ENCODE peak calls at places on chromosomes 11 and 22, in five cellular contexts. One of them, this sample, is unnamed.

GRCh38 chr11:45802531-45803317 is 2.2 kb upstream of the SLC35C1 start:
- DNase-seq in H1: no peak
- DNase-seq in K562: no peak
- DNase-seq in HepG2: no peak
- DNase-seq in GM12878: no peak
- DNase-seq in this sample: no peak

GRCh38 chr11:22669368-22669767 is 3.0 kb downstream of the GAS2 start:
- DNase-seq in H1: no peak
- DNase-seq in K562: no peak
- DNase-seq in HepG2: no peak
- DNase-seq in GM12878: no peak
- DNase-seq in this sample: no peak

GRCh38 chr11:36296925-36297604 is 977 bp downstream of the PRR5L start:
- DNase-seq in H1: no peak
- DNase-seq in K562: no peak
- DNase-seq in HepG2: no peak
- DNase-seq in GM12878: no peak
- DNase-seq in this sample: no peak

GRCh38 chr11:1504164-1504563 is 17.6 kb upstream of the MOB2 start:
- DNase-seq in H1: no peak
- DNase-seq in K562: no peak
- DNase-seq in HepG2: no peak
- DNase-seq in GM12878: no peak
- DNase-seq in this sample: no peak

GRCh38 chr11:111310088-111310487 is 11.7 kb downstream of the POU2AF3 start:
- DNase-seq in H1: no peak
- DNase-seq in K562: no peak
- DNase-seq in HepG2: no peak
- DNase-seq in GM12878: no peak
- DNase-seq in this sample: no peak

GRCh38 chr22:29691636-29692326 is 28.0 kb upstream of the CABP7 start:
- DNase-seq in H1: no peak
- DNase-seq in K562: peak
- DNase-seq in HepG2: no peak
- DNase-seq in GM12878: no peak
- DNase-seq in this sample: no peak

GRCh38 chr22:28222976-28223375 is 303.9 kb upstream of the PITPNB start:
- DNase-seq in H1: no peak
- DNase-seq in K562: no peak
- DNase-seq in HepG2: no peak
- DNase-seq in GM12878: no peak
- DNase-seq in this sample: peak

GRCh38 chr11:17598700-17599459 is 51.8 kb downstream of the OTOG start:
- DNase-seq in H1: peak
- DNase-seq in K562: peak
- DNase-seq in HepG2: peak
- DNase-seq in GM12878: peak
- DNase-seq in this sample: peak

GRCh38 chr22:24410110-24410856 is 17.1 kb upstream of the ADORA2A start:
- DNase-seq in H1: no peak
- DNase-seq in K562: no peak
- DNase-seq in HepG2: no peak
- DNase-seq in GM12878: no peak
- DNase-seq in this sample: peak

GRCh38 chr22:50323900-50324299 is 2.9 kb downstream of the DENND6B start:
- DNase-seq in H1: no peak
- DNase-seq in K562: no peak
- DNase-seq in HepG2: no peak
- DNase-seq in GM12878: no peak
- DNase-seq in this sample: no peak

GRCh38 chr11:108466405-108466804 is 924 bp downstream of the C11orf65 start:
- DNase-seq in H1: no peak
- DNase-seq in K562: peak
- DNase-seq in HepG2: no peak
- DNase-seq in GM12878: no peak
- DNase-seq in this sample: no peak

GRCh38 chr11:859394-860131 is 16.9 kb downstream of the TSPAN4 start:
- DNase-seq in H1: no peak
- DNase-seq in K562: peak
- DNase-seq in HepG2: no peak
- DNase-seq in GM12878: no peak
- DNase-seq in this sample: peak

GRCh38 chr11:61087426-61088119 is 14.7 kb upstream of the CD5 start:
- DNase-seq in H1: no peak
- DNase-seq in K562: no peak
- DNase-seq in HepG2: no peak
- DNase-seq in GM12878: no peak
- DNase-seq in this sample: no peak

GRCh38 chr11:86638673-86639072 is 33.7 kb downstream of the ME3 start:
- DNase-seq in H1: no peak
- DNase-seq in K562: no peak
- DNase-seq in HepG2: no peak
- DNase-seq in GM12878: no peak
- DNase-seq in this sample: no peak

GRCh38 chr11:6572215-6572614 is 31.2 kb downstream of the RRP8 start:
- DNase-seq in H1: no peak
- DNase-seq in K562: no peak
- DNase-seq in HepG2: no peak
- DNase-seq in GM12878: no peak
- DNase-seq in this sample: no peak

GRCh38 chr11:76653674-76654309 is 16.8 kb downstream of the LRRC32 start:
- DNase-seq in H1: no peak
- DNase-seq in K562: no peak
- DNase-seq in HepG2: no peak
- DNase-seq in GM12878: no peak
- DNase-seq in this sample: no peak

GRCh38 chr11:94934836-94935235 is 38.5 kb downstream of the CWC15 start:
- DNase-seq in H1: no peak
- DNase-seq in K562: no peak
- DNase-seq in HepG2: no peak
- DNase-seq in GM12878: no peak
- DNase-seq in this sample: no peak

GRCh38 chr11:28606930-28607329 is 498.7 kb downstream of the METTL15 start:
- DNase-seq in H1: no peak
- DNase-seq in K562: no peak
- DNase-seq in HepG2: no peak
- DNase-seq in GM12878: no peak
- DNase-seq in this sample: no peak

GRCh38 chr22:23215294-23216204 is 35.2 kb downstream of the BCR start:
- DNase-seq in H1: no peak
- DNase-seq in K562: no peak
- DNase-seq in HepG2: no peak
- DNase-seq in GM12878: no peak
- DNase-seq in this sample: no peak

GRCh38 chr11:123272565-123272964 is 77.5 kb upstream of the CLMP start:
- DNase-seq in H1: no peak
- DNase-seq in K562: no peak
- DNase-seq in HepG2: no peak
- DNase-seq in GM12878: no peak
- DNase-seq in this sample: no peak

GRCh38 chr11:2304156-2305139 is 2.6 kb downstream of the TSPAN32 start:
- DNase-seq in H1: peak
- DNase-seq in K562: no peak
- DNase-seq in HepG2: no peak
- DNase-seq in GM12878: no peak
- DNase-seq in this sample: peak

GRCh38 chr22:50048836-50049235 is 9.3 kb downstream of the TTLL8 start:
- DNase-seq in H1: no peak
- DNase-seq in K562: no peak
- DNase-seq in HepG2: no peak
- DNase-seq in GM12878: no peak
- DNase-seq in this sample: no peak

GRCh38 chr11:41926339-41926738 is 466.9 kb upstream of the LRRC4C start:
- DNase-seq in H1: no peak
- DNase-seq in K562: no peak
- DNase-seq in HepG2: no peak
- DNase-seq in GM12878: no peak
- DNase-seq in this sample: no peak

GRCh38 chr11:122138759-122139594 is 23.0 kb upstream of the BLID start:
- DNase-seq in H1: no peak
- DNase-seq in K562: no peak
- DNase-seq in HepG2: no peak
- DNase-seq in GM12878: no peak
- DNase-seq in this sample: no peak

GRCh38 chr22:31271485-31271884 is 20.8 kb downstream of the PIK3IP1 start:
- DNase-seq in H1: no peak
- DNase-seq in K562: no peak
- DNase-seq in HepG2: peak
- DNase-seq in GM12878: no peak
- DNase-seq in this sample: no peak

GRCh38 chr22:50505776-50506610 is 1.5 kb downstream of the LMF2 start:
- DNase-seq in H1: no peak
- DNase-seq in K562: no peak
- DNase-seq in HepG2: no peak
- DNase-seq in GM12878: no peak
- DNase-seq in this sample: no peak

GRCh38 chr11:2380807-2381350 is 3.8 kb downstream of the CD81 start:
- DNase-seq in H1: no peak
- DNase-seq in K562: no peak
- DNase-seq in HepG2: no peak
- DNase-seq in GM12878: peak
- DNase-seq in this sample: no peak

GRCh38 chr22:32996702-32997101 is 61.5 kb downstream of the SYN3 start:
- DNase-seq in H1: peak
- DNase-seq in K562: no peak
- DNase-seq in HepG2: no peak
- DNase-seq in GM12878: no peak
- DNase-seq in this sample: no peak

GRCh38 chr11:67356867-67357561 is 3.7 kb upstream of the POLD4 start:
- DNase-seq in H1: peak
- DNase-seq in K562: peak
- DNase-seq in HepG2: peak
- DNase-seq in GM12878: no peak
- DNase-seq in this sample: peak

GRCh38 chr22:49863936-49864335 is 10.3 kb downstream of the ZBED4 start:
- DNase-seq in H1: no peak
- DNase-seq in K562: no peak
- DNase-seq in HepG2: no peak
- DNase-seq in GM12878: no peak
- DNase-seq in this sample: no peak

GRCh38 chr11:47060807-47061206 is 115.9 kb downstream of the ARFGAP2 start:
- DNase-seq in H1: no peak
- DNase-seq in K562: peak
- DNase-seq in HepG2: no peak
- DNase-seq in GM12878: no peak
- DNase-seq in this sample: no peak

GRCh38 chr11:35541621-35542375 is 16.4 kb upstream of the PAMR1 start:
- DNase-seq in H1: no peak
- DNase-seq in K562: no peak
- DNase-seq in HepG2: no peak
- DNase-seq in GM12878: no peak
- DNase-seq in this sample: no peak

GRCh38 chr22:22410121-22410520 is 98.4 kb downstream of the ZNF280B start:
- DNase-seq in H1: no peak
- DNase-seq in K562: no peak
- DNase-seq in HepG2: no peak
- DNase-seq in GM12878: no peak
- DNase-seq in this sample: no peak

GRCh38 chr11:82874646-82875523 is 25.3 kb downstream of the PRCP start:
- DNase-seq in H1: no peak
- DNase-seq in K562: no peak
- DNase-seq in HepG2: no peak
- DNase-seq in GM12878: no peak
- DNase-seq in this sample: no peak

GRCh38 chr11:70205049-70205725 is 2.1 kb downstream of the FADD start:
- DNase-seq in H1: no peak
- DNase-seq in K562: no peak
- DNase-seq in HepG2: no peak
- DNase-seq in GM12878: no peak
- DNase-seq in this sample: no peak

GRCh38 chr11:2529173-2529572 is 84.4 kb downstream of the KCNQ1 start:
- DNase-seq in H1: no peak
- DNase-seq in K562: no peak
- DNase-seq in HepG2: no peak
- DNase-seq in GM12878: no peak
- DNase-seq in this sample: no peak

GRCh38 chr11:119473901-119474681 is 51.1 kb upstream of the THY1 start:
- DNase-seq in H1: peak
- DNase-seq in K562: no peak
- DNase-seq in HepG2: no peak
- DNase-seq in GM12878: no peak
- DNase-seq in this sample: no peak

GRCh38 chr11:79864882-79865281 is 424.1 kb upstream of the TENM4 start:
- DNase-seq in H1: no peak
- DNase-seq in K562: no peak
- DNase-seq in HepG2: no peak
- DNase-seq in GM12878: no peak
- DNase-seq in this sample: no peak

GRCh38 chr11:105268404-105269062 is 129.0 kb upstream of the CARD18 start:
- DNase-seq in H1: no peak
- DNase-seq in K562: no peak
- DNase-seq in HepG2: no peak
- DNase-seq in GM12878: no peak
- DNase-seq in this sample: no peak
- TF ChIP-seq EP300 in H1: no peak
- TF ChIP-seq EP300 in K562: no peak
- TF ChIP-seq EP300 in HepG2: no peak
- TF ChIP-seq EP300 in GM12878: no peak
- TF ChIP-seq EP300 in this sample: no peak

DNA sequence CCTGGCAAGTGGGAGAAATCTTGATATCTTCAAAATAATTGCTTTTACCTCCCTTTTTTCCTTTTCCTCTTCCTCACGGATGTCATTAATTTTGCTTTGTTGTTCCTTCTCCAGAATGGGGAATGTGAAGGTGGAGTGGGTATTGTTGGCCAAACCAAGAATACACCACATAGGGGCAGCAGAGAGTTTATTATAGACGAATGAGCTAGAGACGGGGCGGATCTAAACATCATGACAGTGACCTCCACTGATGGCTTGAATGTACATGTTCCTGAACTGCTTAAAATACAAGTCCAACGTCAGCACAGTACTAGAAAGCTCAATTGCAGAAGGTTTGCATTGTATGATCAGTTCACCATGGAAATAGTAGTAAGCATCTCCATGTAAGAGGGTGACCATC is 122.3 kb upstream of the SNX19 start:
- DNase-seq in H1: no peak
- DNase-seq in K562: peak
- DNase-seq in HepG2: no peak
- DNase-seq in GM12878: no peak
- DNase-seq in this sample: peak
- TF ChIP-seq JUND in H1: no peak
- TF ChIP-seq JUND in K562: no peak
- TF ChIP-seq JUND in HepG2: no peak
- TF ChIP-seq JUND in GM12878: no peak
- TF ChIP-seq JUND in this sample: no peak

GRCh38 chr11:117992136-117992535 is 5.9 kb downstream of the IL10RA start:
- DNase-seq in H1: no peak
- DNase-seq in K562: no peak
- DNase-seq in HepG2: no peak
- DNase-seq in GM12878: no peak
- DNase-seq in this sample: no peak
- H3K4me2 ChIP-seq in H1: no peak
- H3K4me2 ChIP-seq in K562: no peak
- H3K4me2 ChIP-seq in HepG2: no peak
- H3K4me2 ChIP-seq in GM12878: peak
- H3K4me2 ChIP-seq in this sample: no peak

GRCh38 chr11:72222907-72223614 is 1.5 kb upstream of the INPPL1 start:
- DNase-seq in H1: peak
- DNase-seq in K562: peak
- DNase-seq in HepG2: peak
- DNase-seq in GM12878: peak
- DNase-seq in this sample: peak
- TF ChIP-seq EP300 in H1: peak
- TF ChIP-seq EP300 in K562: no peak
- TF ChIP-seq EP300 in HepG2: no peak
- TF ChIP-seq EP300 in GM12878: no peak
- TF ChIP-seq EP300 in this sample: no peak

This sample was measured in SK-N-SH.